ENCODE peak calls at places on chromosomes 6 and 20, in six cellular contexts. V, Q, C, U, E and A are unnamed samples.
A peak's percentile ranks its signal among the peaks of the same experiment; 100 is the strongest.

GRCh38 chr20:8464368-8464767 is 332.3 kb downstream of the PLCB1 start:
- DNase-seq in V (no peak), Q (no peak), C (no peak), U (no peak), E (no peak), A (no peak)

GRCh38 chr20:9417665-9418064 is 96.7 kb upstream of the LAMP5 start:
- DNase-seq in V (no peak), Q (no peak), C (peak; percentile 36), U (no peak), E (no peak), A (no peak)

GRCh38 chr6:27375613-27376079 is 12.9 kb upstream of the ZNF391 start:
- DNase-seq in V (no peak), Q (no peak), C (peak; percentile 35), U (no peak), E (peak; percentile 2), A (no peak)

GRCh38 chr6:18203786-18204185 is 48.6 kb downstream of the KDM1B start:
- DNase-seq in V (no peak), Q (no peak), C (no peak), U (no peak), E (no peak), A (no peak)

GRCh38 chr20:55394592-55394991 is 610.7 kb downstream of the CBLN4 start:
- DNase-seq in V (no peak), Q (no peak), C (no peak), U (no peak), E (no peak), A (no peak)

GRCh38 chr20:9409981-9410380 is 104.4 kb upstream of the LAMP5 start:
- DNase-seq in V (no peak), Q (no peak), C (peak; percentile 84), U (no peak), E (no peak), A (no peak)

GRCh38 chr6:96923871-96924493 is 546 bp upstream of the KLHL32 start:
- DNase-seq in V (no peak), Q (peak; percentile 78), C (peak; percentile 3), U (no peak), E (no peak), A (no peak)

GRCh38 chr20:34269996-34270627 is 28.9 kb downstream of the ASIP start:
- DNase-seq in V (no peak), Q (no peak), C (peak; percentile 40), U (no peak), E (no peak), A (no peak)

GRCh38 chr20:5024982-5025381 is 23.7 kb upstream of the SLC23A2 start:
- DNase-seq in V (no peak), Q (no peak), C (no peak), U (no peak), E (no peak), A (no peak)

GRCh38 chr6:132780770-132781371 is 17.6 kb downstream of the SLC18B1 start:
- DNase-seq in V (peak; percentile 65), Q (no peak), C (peak; percentile 63), U (no peak), E (no peak), A (no peak)

GRCh38 chr6:166839006-166839405 is 117.3 kb downstream of the RNASET2 start:
- DNase-seq in V (no peak), Q (no peak), C (no peak), U (no peak), E (no peak), A (no peak)

GRCh38 chr6:1916334-1916985 is 306.7 kb downstream of the FOXC1 start:
- DNase-seq in V (no peak), Q (no peak), C (peak; percentile 90), U (no peak), E (no peak), A (no peak)

GRCh38 chr6:168145747-168146596 is 67.0 kb upstream of the FRMD1 start:
- DNase-seq in V (no peak), Q (peak; percentile 35), C (no peak), U (no peak), E (no peak), A (peak; percentile 18)

GRCh38 chr6:158718431-158719126 is 68.7 kb downstream of the SYTL3 start:
- DNase-seq in V (peak; percentile 75), Q (no peak), C (peak; percentile 41), U (no peak), E (no peak), A (no peak)

GRCh38 chr6:157614026-157614484 is 209.0 kb upstream of the SNX9 start:
- DNase-seq in V (no peak), Q (no peak), C (no peak), U (no peak), E (no peak), A (no peak)

GRCh38 chr6:127924440-127924839 is 23.6 kb upstream of the THEMIS start:
- DNase-seq in V (no peak), Q (no peak), C (no peak), U (no peak), E (no peak), A (no peak)

GRCh38 chr6:92122746-92123145 is 1296.6 kb downstream of the EPHA7 start:
- DNase-seq in V (peak; percentile 47), Q (no peak), C (no peak), U (no peak), E (no peak), A (no peak)

GRCh38 chr6:155604991-155605390 is 149.4 kb upstream of the NOX3 start:
- DNase-seq in V (no peak), Q (no peak), C (no peak), U (no peak), E (no peak), A (no peak)

GRCh38 chr6:31048090-31048489 is 37.8 kb downstream of the MUC22 start:
- DNase-seq in V (no peak), Q (no peak), C (no peak), U (no peak), E (no peak), A (no peak)

GRCh38 chr6:26089272-26089671 is 2.0 kb downstream of the HFE start:
- DNase-seq in V (no peak), Q (no peak), C (peak; percentile 29), U (no peak), E (no peak), A (no peak)

GRCh38 chr20:58011106-58011946 is 217.1 kb downstream of the ANKRD60 start:
- DNase-seq in V (no peak), Q (no peak), C (no peak), U (no peak), E (no peak), A (no peak)

GRCh38 chr6:25749837-25750236 is 4.7 kb upstream of the SLC17A4 start:
- DNase-seq in V (no peak), Q (no peak), C (no peak), U (no peak), E (no peak), A (no peak)

GRCh38 chr6:72757048-72757447 is 135.2 kb downstream of the KCNQ5 start:
- DNase-seq in V (no peak), Q (no peak), C (peak; percentile 48), U (no peak), E (no peak), A (no peak)

GRCh38 chr20:25553819-25554296 is 31.5 kb downstream of the NINL start:
- DNase-seq in V (peak; percentile 11), Q (no peak), C (peak; percentile 61), U (no peak), E (no peak), A (no peak)

DNA sequence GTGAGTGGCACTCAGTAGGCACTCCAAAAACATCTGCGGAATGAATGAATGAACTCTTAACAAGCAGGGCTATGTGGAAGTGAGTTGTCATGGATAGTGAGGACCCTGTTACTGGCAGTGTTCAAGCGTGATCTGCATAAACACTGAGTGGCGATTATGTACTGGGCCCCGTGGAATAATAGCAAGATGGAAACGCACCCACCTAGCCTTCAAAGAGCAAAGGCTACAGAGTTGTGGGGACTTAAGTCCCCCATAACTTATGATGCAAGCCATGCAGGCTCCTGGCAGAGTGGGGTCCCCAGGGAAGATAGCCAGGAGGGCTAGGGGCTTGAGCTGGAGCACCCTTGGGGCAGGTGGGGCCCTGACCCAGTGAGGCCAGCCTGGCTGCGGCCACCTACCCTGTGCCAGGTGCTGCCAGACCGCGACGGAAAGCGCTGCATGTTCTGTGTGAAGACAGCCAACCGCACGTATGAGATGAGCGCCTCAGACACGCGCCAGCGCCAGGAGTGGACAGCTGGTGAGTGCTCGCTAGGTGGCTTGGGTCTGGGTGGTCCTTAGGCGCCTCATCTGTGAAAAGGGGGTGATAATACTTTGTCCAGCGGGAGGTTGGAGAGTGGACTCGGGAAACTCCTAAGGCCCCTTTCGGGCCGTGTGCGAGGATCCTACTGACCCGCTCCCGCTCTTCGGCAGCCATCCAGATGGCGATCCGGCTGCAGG is 20.0 kb downstream of the DEF6 start:
- DNase-seq in V (peak; percentile 35), Q (no peak), C (peak; percentile 51), U (peak; percentile 25), E (no peak), A (peak; percentile 38)
- H3K27ac ChIP-seq in V (no peak overlapping the region), Q (no peak overlapping the region), C (no peak overlapping the region), U (peak overlapping the region; percentile 53), E (peak overlapping the region; percentile 7), A (no peak overlapping the region)

DNA sequence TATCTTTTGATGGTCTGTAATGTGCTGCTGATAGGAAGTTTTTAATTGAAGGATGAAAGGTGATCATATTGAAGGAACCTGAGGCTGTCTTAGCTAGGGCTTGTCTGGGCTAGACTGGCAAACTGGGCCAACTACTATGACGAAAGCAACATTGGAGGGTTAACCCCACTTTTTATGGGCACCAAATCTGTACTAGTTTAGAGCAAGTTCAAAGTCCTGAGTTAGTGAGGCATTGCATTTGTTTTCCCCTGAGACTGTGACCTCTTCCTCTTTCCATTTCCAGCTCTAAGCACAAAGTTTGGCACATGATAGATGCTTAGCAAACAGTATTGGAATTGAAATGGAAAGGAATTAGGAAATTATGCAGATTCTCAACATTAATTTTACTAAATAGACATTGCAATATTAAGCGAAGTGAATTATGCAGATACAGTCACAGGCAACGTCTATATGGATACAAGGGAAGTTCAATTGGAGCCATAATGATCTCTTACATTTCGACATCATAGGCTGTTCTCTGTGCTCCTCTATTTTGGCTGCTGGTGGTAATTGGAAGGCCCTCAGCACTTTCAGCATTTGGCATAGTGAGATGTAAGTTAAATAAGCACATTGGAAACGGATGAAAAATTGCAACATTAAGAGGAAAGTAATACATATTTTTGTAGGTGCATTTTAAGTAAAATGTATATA is 22.2 kb downstream of the CEP57L1 start:
- DNase-seq in V (peak; percentile 88), Q (no peak), C (no peak), U (no peak), E (no peak), A (no peak)
- H3K27ac ChIP-seq in V (peak overlapping the region; percentile 73), Q (peak overlapping the region; percentile 23), C (no peak overlapping the region), U (peak overlapping the region; percentile 8), E (no peak overlapping the region), A (no peak overlapping the region)

DNA sequence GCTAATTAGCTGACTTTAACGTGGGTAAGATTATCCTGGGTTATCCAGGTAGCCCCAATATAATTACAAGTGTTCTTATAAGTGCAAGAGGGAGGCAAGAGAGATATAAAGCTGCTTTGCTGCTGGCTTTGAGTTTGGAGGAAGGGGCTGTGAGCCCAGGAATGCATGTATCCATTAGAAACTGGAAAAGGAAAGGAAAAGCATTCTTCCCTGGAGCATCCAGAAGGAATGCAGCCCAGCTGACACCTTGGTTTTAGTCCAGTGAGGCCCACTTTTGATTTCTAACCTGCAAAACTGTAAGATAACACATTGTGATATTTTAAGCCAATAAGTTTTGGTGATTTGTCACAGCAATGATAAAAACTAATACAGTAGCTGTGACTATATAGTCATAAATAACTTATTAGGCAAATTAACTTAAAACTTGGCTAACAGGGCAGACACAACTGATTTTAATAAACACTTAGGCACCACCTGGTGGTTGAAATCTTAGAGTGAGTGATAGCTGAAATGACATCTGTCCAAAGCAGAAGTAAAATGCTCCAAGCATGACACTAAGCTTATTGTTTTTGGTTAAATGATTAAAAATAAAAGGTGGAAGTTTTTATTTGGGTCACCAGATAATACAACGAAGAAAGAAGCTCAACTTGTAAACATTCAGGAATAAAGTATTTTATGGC is 35.6 kb downstream of the ADGRF4 start:
- DNase-seq in V (peak; percentile 77), Q (no peak), C (peak; percentile 4), U (no peak), E (no peak), A (no peak)
- H3K27ac ChIP-seq in V (no peak overlapping the region), Q (no peak overlapping the region), C (no peak overlapping the region), U (no peak overlapping the region), E (no peak overlapping the region), A (no peak overlapping the region)

GRCh38 chr6:82246370-82246769 is 1.2 kb downstream of the IBTK start:
- DNase-seq in V (no peak), Q (no peak), C (no peak), U (no peak), E (peak; percentile 5), A (no peak)
- H3K27ac ChIP-seq in V (peak overlapping the region; percentile 45), Q (peak overlapping the region; percentile 97), C (peak overlapping the region; percentile 98), U (peak overlapping the region; percentile 96), E (no peak overlapping the region), A (peak overlapping the region; percentile 98)